ENCODE peak calls at places on chromosomes 13 and 19, in four cellular contexts. One of them, this sample, is unnamed.

GRCh38 chr19:11984986-11985385 is 20.1 kb downstream of the ZNF763 start:
- DNase-seq in K562: peak
- DNase-seq in GM12878: no peak
- DNase-seq in SK-N-SH: peak
- DNase-seq in this sample: peak

GRCh38 chr19:49588370-49589122 is 2.4 kb upstream of the PRR12 start:
- DNase-seq in K562: no peak
- DNase-seq in GM12878: no peak
- DNase-seq in SK-N-SH: no peak
- DNase-seq in this sample: no peak

GRCh38 chr13:24683833-24684599 is 3.8 kb downstream of the ATP12A start:
- DNase-seq in SK-N-SH: peak
- DNase-seq in K562: peak
- DNase-seq in GM12878: no peak
- DNase-seq in this sample: peak

GRCh38 chr13:26541041-26541440 is 16.4 kb upstream of the WASF3 start:
- DNase-seq in K562: no peak
- DNase-seq in GM12878: no peak
- DNase-seq in SK-N-SH: no peak
- DNase-seq in this sample: no peak

GRCh38 chr19:49094505-49095482 is 9.5 kb downstream of the SNRNP70 start:
- DNase-seq in K562: no peak
- DNase-seq in SK-N-SH: no peak
- DNase-seq in GM12878: no peak
- DNase-seq in this sample: no peak

GRCh38 chr13:90951663-90952062 is 395.8 kb upstream of the MIR17HG start:
- DNase-seq in SK-N-SH: no peak
- DNase-seq in K562: no peak
- DNase-seq in GM12878: no peak
- DNase-seq in this sample: no peak

GRCh38 chr19:3826163-3826562 is 40.0 kb upstream of the MATK start:
- DNase-seq in GM12878: no peak
- DNase-seq in SK-N-SH: peak
- DNase-seq in K562: no peak
- DNase-seq in this sample: no peak

GRCh38 chr19:49880162-49880869 is 2.8 kb downstream of the TBC1D17 start:
- DNase-seq in SK-N-SH: no peak
- DNase-seq in GM12878: no peak
- DNase-seq in K562: no peak
- DNase-seq in this sample: no peak

GRCh38 chr19:55179570-55180484 is at the start of gene SYT5:
- DNase-seq in SK-N-SH: peak
- DNase-seq in K562: peak
- DNase-seq in GM12878: no peak
- DNase-seq in this sample: peak

GRCh38 chr13:34826432-34826831 is 115.6 kb upstream of the NBEA start:
- DNase-seq in K562: no peak
- DNase-seq in SK-N-SH: no peak
- DNase-seq in GM12878: no peak
- DNase-seq in this sample: no peak
- TF ChIP-seq USF1 in K562: no peak
- TF ChIP-seq USF1 in SK-N-SH: no peak
- TF ChIP-seq USF1 in GM12878: no peak
- TF ChIP-seq USF1 in this sample: no peak

GRCh38 chr13:113982296-113982661 is 8.4 kb upstream of the C13orf46 start:
- DNase-seq in K562: no peak
- DNase-seq in SK-N-SH: no peak
- DNase-seq in GM12878: no peak
- DNase-seq in this sample: no peak
- TF ChIP-seq USF1 in K562: no peak
- TF ChIP-seq USF1 in SK-N-SH: no peak
- TF ChIP-seq USF1 in GM12878: no peak
- TF ChIP-seq USF1 in this sample: no peak

GRCh38 chr19:2415281-2415972 is 12.0 kb downstream of the TIMM13 start:
- DNase-seq in GM12878: no peak
- DNase-seq in SK-N-SH: peak
- DNase-seq in K562: no peak
- DNase-seq in this sample: no peak
- TF ChIP-seq USF1 in GM12878: no peak
- TF ChIP-seq USF1 in SK-N-SH: no peak
- TF ChIP-seq USF1 in K562: no peak
- TF ChIP-seq USF1 in this sample: no peak

DNA sequence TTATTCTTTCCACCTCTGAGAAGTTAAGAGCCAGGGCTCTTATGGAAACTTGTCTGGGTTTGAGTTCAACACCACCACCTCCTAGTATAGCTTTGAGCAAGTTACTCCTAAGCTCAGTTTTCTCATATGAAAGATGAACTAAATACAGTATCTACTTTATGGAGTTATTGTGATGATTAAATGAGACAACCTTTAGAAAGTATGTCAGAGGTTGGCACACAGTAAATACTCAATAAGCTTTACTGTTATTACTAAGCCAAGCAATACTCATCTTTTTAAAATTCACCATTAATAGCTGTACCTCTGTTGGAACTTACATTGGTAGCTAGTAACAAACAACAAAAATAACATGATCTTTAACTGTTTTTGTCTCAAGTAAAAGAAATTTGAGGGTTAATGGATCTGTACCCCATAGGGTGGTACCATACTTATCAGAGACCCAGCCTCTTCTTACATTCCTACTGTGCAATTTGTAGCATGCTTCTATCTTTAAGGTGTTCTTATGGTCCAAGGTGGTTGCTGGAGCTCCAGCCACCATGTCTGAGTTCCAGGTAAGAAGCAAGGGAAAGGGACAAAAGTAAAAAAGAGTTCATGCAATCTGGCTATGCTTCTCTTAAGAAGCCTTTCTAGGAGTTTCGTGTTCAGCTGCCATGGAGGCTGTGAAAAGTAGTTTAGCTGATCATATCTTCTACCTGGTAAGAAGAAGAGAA is 24.1 kb upstream of the NDFIP2 start:
- DNase-seq in GM12878: no peak
- DNase-seq in K562: no peak
- DNase-seq in SK-N-SH: no peak
- DNase-seq in this sample: no peak
- TF ChIP-seq USF1 in GM12878: no peak
- TF ChIP-seq USF1 in K562: no peak
- TF ChIP-seq USF1 in SK-N-SH: no peak
- TF ChIP-seq USF1 in this sample: no peak

DNA sequence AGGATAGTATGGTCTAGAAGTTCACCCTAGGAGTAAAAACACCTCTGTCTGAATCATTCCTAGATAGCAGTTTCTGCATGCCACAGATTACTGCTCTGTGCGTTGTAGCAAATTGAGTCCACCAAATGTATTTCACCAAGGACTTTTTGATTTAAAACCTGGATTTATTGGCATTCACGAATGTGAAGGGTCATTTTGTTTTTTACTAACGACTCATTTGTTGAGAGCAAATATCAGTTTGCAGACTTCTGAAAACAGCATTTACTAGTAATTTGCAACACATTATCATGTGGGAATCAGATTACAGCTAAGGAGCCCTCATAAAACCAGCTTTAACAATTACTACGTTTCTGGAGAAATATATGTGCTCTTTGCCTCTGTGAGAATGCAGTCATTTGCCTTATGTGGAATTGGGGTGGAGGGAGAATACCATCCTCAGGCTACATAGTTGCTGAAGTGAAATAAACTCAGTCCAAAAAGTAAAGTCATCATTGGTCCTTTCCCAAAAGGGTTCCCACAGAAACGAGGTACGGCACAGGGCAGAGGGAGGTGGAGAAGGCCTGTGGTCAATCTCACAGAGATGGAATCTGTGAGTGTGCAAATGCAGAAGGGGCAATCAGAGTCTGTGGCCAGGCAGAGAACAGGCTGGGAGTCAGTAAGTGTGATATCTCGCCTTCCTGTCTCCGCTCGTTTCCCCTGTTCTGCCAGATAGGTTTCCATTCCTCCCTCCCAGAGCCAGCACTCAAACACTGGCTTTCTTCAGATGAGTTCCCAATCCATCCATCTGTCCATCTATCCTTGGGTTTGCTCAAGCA is 63.1 kb downstream of the DLEU7 start:
- DNase-seq in GM12878: no peak
- DNase-seq in SK-N-SH: no peak
- DNase-seq in K562: no peak
- DNase-seq in this sample: no peak
- TF ChIP-seq USF1 in GM12878: no peak
- TF ChIP-seq USF1 in SK-N-SH: no peak
- TF ChIP-seq USF1 in K562: no peak
- TF ChIP-seq USF1 in this sample: no peak

DNA sequence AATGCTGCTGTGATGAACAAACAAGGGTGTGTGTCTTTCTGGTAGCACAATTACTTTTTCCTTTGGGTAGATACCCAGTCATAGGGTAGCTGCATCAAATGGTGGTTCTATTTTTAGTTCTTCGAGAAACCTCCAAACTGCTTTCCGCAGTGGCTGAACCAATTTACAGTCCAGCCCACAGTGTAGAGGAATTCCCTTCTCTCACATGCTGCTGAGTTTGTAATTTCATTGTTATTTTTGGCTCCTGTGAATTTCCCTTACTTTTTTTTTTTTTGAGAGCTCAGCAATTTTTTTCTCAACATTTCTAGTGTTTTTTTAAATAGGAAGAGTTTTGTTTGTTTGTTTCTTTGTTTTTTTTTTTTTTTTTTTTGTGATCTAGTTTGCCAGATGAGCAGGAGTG is 37.5 kb upstream of the ADGRE1 start:
- DNase-seq in SK-N-SH: no peak
- DNase-seq in GM12878: no peak
- DNase-seq in K562: no peak
- DNase-seq in this sample: no peak
- TF ChIP-seq USF1 in SK-N-SH: no peak
- TF ChIP-seq USF1 in GM12878: no peak
- TF ChIP-seq USF1 in K562: no peak
- TF ChIP-seq USF1 in this sample: no peak

DNA sequence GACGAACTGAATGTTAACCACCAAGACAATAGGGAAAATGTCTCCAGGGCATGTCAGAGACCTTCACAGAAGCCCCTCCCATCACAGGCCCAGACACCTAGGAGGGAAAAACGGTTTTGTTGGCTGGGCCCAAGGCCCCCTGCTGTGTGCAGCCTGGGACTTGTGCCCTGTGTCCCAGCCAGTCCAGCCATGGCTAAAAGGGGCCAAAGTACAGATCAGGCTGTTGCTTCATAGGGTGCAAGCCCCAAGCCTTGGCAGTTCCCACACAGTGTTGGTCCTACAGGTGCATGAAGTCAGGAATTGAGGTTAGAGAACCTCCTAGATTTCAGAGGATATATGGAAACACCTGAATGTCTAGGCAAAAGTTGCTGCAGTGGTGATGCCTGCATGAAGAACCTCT is 428.7 kb downstream of the SUCLA2 start:
- DNase-seq in K562: no peak
- DNase-seq in SK-N-SH: no peak
- DNase-seq in GM12878: no peak
- DNase-seq in this sample: no peak
- TF ChIP-seq USF1 in K562: no peak
- TF ChIP-seq USF1 in SK-N-SH: no peak
- TF ChIP-seq USF1 in GM12878: no peak
- TF ChIP-seq USF1 in this sample: no peak

DNA sequence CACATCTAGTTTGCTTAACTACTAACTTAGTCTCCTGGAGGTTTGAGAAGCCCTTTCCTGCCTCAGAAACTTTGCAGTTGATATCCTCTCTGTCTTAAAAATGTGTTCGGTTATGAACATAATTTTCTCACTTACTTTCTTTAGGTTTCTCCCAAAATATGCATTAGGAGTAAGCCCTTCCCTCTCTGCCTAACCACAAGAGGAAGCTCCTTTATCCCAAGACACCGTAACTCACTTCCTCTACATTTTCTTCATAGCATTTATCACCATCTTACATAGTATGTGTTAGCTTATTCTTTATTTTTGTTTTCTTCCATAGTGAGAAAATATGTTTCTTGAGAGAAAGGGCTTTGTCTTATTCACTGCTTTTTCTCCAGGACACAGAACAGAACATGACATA is 952.5 kb upstream of the ATXN8OS start:
- DNase-seq in K562: no peak
- DNase-seq in SK-N-SH: no peak
- DNase-seq in GM12878: no peak
- DNase-seq in this sample: no peak
- TF ChIP-seq USF1 in K562: no peak
- TF ChIP-seq USF1 in SK-N-SH: no peak
- TF ChIP-seq USF1 in GM12878: no peak
- TF ChIP-seq USF1 in this sample: no peak